ENCODE peak calls at places on chromosomes 4 and X, in eight cellular contexts. Q is HCT116, Y is IMR-90, P is SK-N-SH, C is A549, E is K562, F is GM12878, T is HepG2. X is an unnamed sample.

GRCh38 chrX:37912286-37912685 is 64.9 kb upstream of the DYNLT3 start:
- DNase-seq in E (no peak), P (no peak), C (no peak), Y (no peak), T (no peak), F (no peak), Q (no peak), X (no peak)

GRCh38 chr4:6491235-6491634 is 18.8 kb upstream of the PPP2R2C start:
- DNase-seq in F (no peak), E (no peak), T (no peak), P (no peak), C (no peak), Q (no peak), Y (no peak), X (no peak)

GRCh38 chr4:55549888-55550287 is 3.2 kb upstream of the CLOCK start:
- DNase-seq in E (no peak), T (no peak), Y (peak), Q (peak), F (no peak), P (no peak), C (no peak), X (no peak)

GRCh38 chrX:119222932-119223331 is 13.2 kb upstream of the PGRMC1 start:
- DNase-seq in Y (no peak), E (no peak), T (no peak), P (peak), C (no peak), F (no peak), Q (no peak), X (no peak)

GRCh38 chrX:13283968-13284914 is 35.6 kb downstream of the ATXN3L start:
- DNase-seq in E (no peak), F (no peak), P (no peak), Q (no peak), Y (peak), C (no peak), T (no peak), X (no peak)

GRCh38 chr4:158786155-158786581 is 17.3 kb downstream of the FNIP2 start:
- DNase-seq in T (no peak), Y (peak), E (no peak), P (no peak), C (no peak), F (no peak), Q (no peak), X (no peak)

GRCh38 chrX:93594780-93595179 is 78.6 kb downstream of the NAP1L3 start:
- DNase-seq in T (no peak), E (no peak), Y (no peak), F (no peak), P (no peak), Q (no peak), C (no peak), X (no peak)

GRCh38 chr4:122045533-122045932 is 93.7 kb upstream of the TRPC3 start:
- DNase-seq in P (peak), F (no peak), T (peak), E (no peak), Y (peak), Q (peak), C (no peak), X (no peak)

GRCh38 chr4:169723207-169723606 is 34.5 kb downstream of the HPF1 start:
- DNase-seq in T (peak), E (no peak), Q (no peak), C (no peak), F (no peak), Y (no peak), P (peak), X (no peak)

GRCh38 chr4:122798101-122798500 is 28.5 kb upstream of the FGF2 start:
- DNase-seq in E (peak), F (no peak), Y (peak), C (peak), Q (no peak), T (peak), P (peak), X (no peak)

GRCh38 chrX:30597258-30598012 is 19.9 kb upstream of the TASL start:
- DNase-seq in Y (no peak), E (no peak), Q (no peak), C (no peak), T (no peak), P (no peak), F (peak), X (no peak)

GRCh38 chrX:88990882-88991582 is 244.0 kb downstream of the CPXCR1 start:
- DNase-seq in T (no peak), P (no peak), E (no peak), C (no peak), F (no peak), Q (no peak), Y (no peak), X (no peak)

GRCh38 chr4:95537181-95537580 is 11.6 kb downstream of the UNC5C start:
- DNase-seq in P (no peak), Y (no peak), Q (no peak), E (no peak), T (no peak), C (no peak), F (no peak), X (no peak)

GRCh38 chrX:22135994-22136684 is 104.0 kb downstream of the PHEX start:
- DNase-seq in F (no peak), Y (peak), Q (peak), E (peak), C (peak), T (peak), P (peak), X (no peak)

GRCh38 chr4:91840359-91840758 is 463.4 kb upstream of the GRID2 start:
- DNase-seq in P (no peak), Y (no peak), Q (no peak), E (no peak), T (peak), C (no peak), F (no peak), X (no peak)

GRCh38 chrX:32985544-32985943 is 225.8 kb downstream of the DMD start:
- DNase-seq in C (no peak), Y (no peak), T (no peak), E (no peak), F (no peak), P (no peak), Q (no peak), X (no peak)

GRCh38 chr4:37799941-37800554 is 26.4 kb upstream of the PGM2 start:
- DNase-seq in C (no peak), P (no peak), F (no peak), Q (no peak), T (no peak), E (no peak), Y (peak), X (no peak)

GRCh38 chr4:122666527-122667245 is 45.8 kb upstream of the IL21 start:
- DNase-seq in Q (peak), T (no peak), P (no peak), E (no peak), Y (peak), C (peak), F (no peak), X (no peak)

GRCh38 chrX:38817004-38817703 is 15.9 kb downstream of the MID1IP1 start:
- DNase-seq in F (no peak), C (no peak), E (peak), Q (no peak), Y (peak), P (no peak), T (no peak), X (no peak)

GRCh38 chr4:13403326-13403725 is 80.8 kb downstream of the RAB28 start:
- DNase-seq in Y (no peak), E (no peak), P (no peak), Q (no peak), F (no peak), T (no peak), C (no peak), X (no peak)

GRCh38 chr4:48223633-48224295 is 45.9 kb downstream of the TEC start:
- DNase-seq in E (no peak), Y (peak), C (no peak), Q (peak), F (no peak), T (no peak), P (no peak), X (no peak)

GRCh38 chrX:49257074-49257790 is 7.3 kb downstream of the FOXP3 start:
- DNase-seq in E (no peak), T (no peak), P (no peak), Q (no peak), Y (no peak), C (no peak), F (no peak), X (no peak)

GRCh38 chr4:84235131-84235530 is 264.0 kb downstream of the NKX6-1 start:
- DNase-seq in E (no peak), Q (no peak), T (no peak), P (no peak), F (no peak), C (no peak), Y (no peak), X (no peak)

GRCh38 chr4:41155194-41155830 is 59.0 kb downstream of the APBB2 start:
- DNase-seq in P (no peak), E (no peak), Q (no peak), Y (peak), F (no peak), C (no peak), T (no peak), X (no peak)

GRCh38 chrX:153924149-153924861 is 1.8 kb downstream of the ARHGAP4 start:
- DNase-seq in Q (no peak), P (no peak), E (no peak), C (peak), T (peak), F (no peak), Y (peak), X (no peak)

GRCh38 chr4:6612961-6613675 is 27.4 kb upstream of the MRFAP1 start:
- DNase-seq in Q (no peak), E (peak), Y (no peak), P (no peak), F (no peak), C (no peak), T (no peak), X (no peak)

GRCh38 chr4:176478076-176478475 is 158.3 kb downstream of the SPCS3 start:
- DNase-seq in E (no peak), F (no peak), C (no peak), Y (peak), T (no peak), P (no peak), Q (no peak), X (no peak)

GRCh38 chr4:129062580-129062979 is 30.8 kb downstream of the SCLT1 start:
- DNase-seq in Y (no peak), F (no peak), E (no peak), Q (no peak), T (no peak), C (no peak), P (no peak), X (no peak)

GRCh38 chr4:29073571-29073970 is 1646.6 kb upstream of the PCDH7 start:
- DNase-seq in E (no peak), F (no peak), Q (no peak), P (no peak), T (no peak), Y (no peak), C (no peak), X (no peak)

GRCh38 chr4:73828945-73829344 is 7.5 kb upstream of the CXCL6 start:
- DNase-seq in E (no peak), T (no peak), F (no peak), P (no peak), Y (peak), C (no peak), Q (no peak), X (no peak)

GRCh38 chr4:139675651-139676050 is 10.0 kb downstream of the MGST2 start:
- DNase-seq in Y (no peak), F (no peak), C (no peak), E (no peak), Q (no peak), T (peak), P (no peak), X (no peak)

GRCh38 chr4:61896717-61897116 is 696.6 kb downstream of the ADGRL3 start:
- DNase-seq in E (no peak), T (no peak), P (peak), C (no peak), Y (no peak), Q (no peak), F (no peak), X (no peak)

GRCh38 chr4:9762823-9763475 is 18.5 kb upstream of the DRD5 start:
- DNase-seq in P (peak), F (peak), Y (peak), C (peak), E (peak), Q (peak), T (peak), X (peak)

GRCh38 chr4:99404595-99405287 is 30.4 kb downstream of the ADH7 start:
- DNase-seq in Y (peak), E (no peak), T (no peak), F (peak), Q (peak), P (no peak), C (no peak), X (no peak)

GRCh38 chrX:13467243-13467642 is 102.2 kb upstream of the EGFL6 start:
- DNase-seq in F (no peak), E (no peak), T (no peak), P (no peak), Q (no peak), Y (no peak), C (no peak), X (no peak)

GRCh38 chrX:38991656-38992558 is 190.6 kb downstream of the MID1IP1 start:
- DNase-seq in F (no peak), Q (no peak), P (no peak), C (no peak), T (no peak), Y (peak), E (no peak), X (no peak)

GRCh38 chrX:82961129-82961528 is 547.0 kb upstream of the POU3F4 start:
- DNase-seq in C (no peak), P (no peak), T (no peak), Y (no peak), F (no peak), E (no peak), Q (peak), X (no peak)

GRCh38 chr4:182809417-182810102 is 107.6 kb downstream of the DCTD start:
- DNase-seq in P (no peak), T (peak), Y (no peak), E (no peak), Q (peak), F (no peak), C (no peak), X (no peak)

GRCh38 chr4:42404001-42404400 is 6.7 kb downstream of the SHISA3 start:
- DNase-seq in F (no peak), E (no peak), Y (no peak), P (no peak), Q (no peak), C (peak), T (no peak), X (no peak)

DNA sequence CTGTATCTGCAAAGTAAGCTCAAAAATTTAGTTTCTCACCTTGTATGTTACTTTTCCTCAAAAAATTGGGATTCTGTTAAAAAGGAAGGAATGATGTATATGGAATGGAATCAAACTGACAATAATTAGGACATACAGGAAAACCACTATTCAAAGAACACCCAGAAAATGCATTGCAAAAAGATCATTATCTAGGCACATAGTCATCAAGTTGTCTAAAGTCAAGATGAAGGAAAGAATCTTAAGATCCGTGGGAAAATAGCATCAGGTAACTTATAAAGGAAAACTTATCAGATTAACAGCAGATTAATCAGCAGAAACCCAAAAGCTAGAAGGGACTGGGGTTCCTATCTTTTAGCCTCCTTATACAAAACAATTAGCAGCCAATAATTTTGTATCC is 23.1 kb upstream of the PLK4 start:
- DNase-seq in E (no peak), F (no peak), Y (no peak), P (no peak), T (no peak), Q (no peak), C (no peak), X (no peak)
- TF ChIP-seq RAD21 in E (no peak), F (no peak), Y (no peak), P (no peak), T (no peak), Q (no peak), C (no peak), X (no peak)

GRCh38 chrX:14932136-14932535 is 58.9 kb downstream of the MOSPD2 start:
- DNase-seq in Y (no peak), F (no peak), Q (no peak), E (no peak), C (no peak), P (no peak), T (no peak), X (no peak)
- TF ChIP-seq RAD21 in Y (no peak), F (no peak), Q (no peak), E (no peak), C (no peak), P (no peak), T (no peak), X (no peak)

GRCh38 chr4:8735236-8736082 is 136.2 kb downstream of the HMX1 start:
- DNase-seq in Q (no peak), P (no peak), T (no peak), E (no peak), F (no peak), C (no peak), Y (no peak), X (no peak)
- TF ChIP-seq RAD21 in Q (no peak), P (no peak), T (no peak), E (no peak), F (no peak), C (no peak), Y (no peak), X (no peak)

DNA sequence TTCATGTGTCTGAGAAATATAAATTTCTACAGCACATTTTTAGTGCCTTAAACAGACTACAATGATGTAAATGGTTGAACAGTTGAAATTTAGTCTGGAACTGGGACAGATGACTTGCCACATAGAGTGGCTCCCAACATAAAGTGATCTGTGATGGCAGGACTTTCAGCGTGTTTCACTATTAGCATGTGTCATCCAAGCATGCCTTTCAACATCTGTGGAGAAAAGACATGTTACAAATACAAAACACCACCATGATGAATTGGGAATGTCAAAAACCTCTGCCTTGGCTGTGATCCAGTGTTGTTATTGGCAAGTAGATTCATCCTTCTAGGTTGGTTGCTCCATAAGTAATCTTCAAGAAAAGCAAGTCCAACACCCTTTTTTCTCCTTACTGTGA is 348.7 kb downstream of the MAPK10 start:
- DNase-seq in F (no peak), T (no peak), E (no peak), P (no peak), Q (no peak), Y (peak), C (no peak), X (no peak)
- TF ChIP-seq RAD21 in F (no peak), T (no peak), E (no peak), P (no peak), Q (no peak), Y (no peak), C (no peak), X (no peak)

DNA sequence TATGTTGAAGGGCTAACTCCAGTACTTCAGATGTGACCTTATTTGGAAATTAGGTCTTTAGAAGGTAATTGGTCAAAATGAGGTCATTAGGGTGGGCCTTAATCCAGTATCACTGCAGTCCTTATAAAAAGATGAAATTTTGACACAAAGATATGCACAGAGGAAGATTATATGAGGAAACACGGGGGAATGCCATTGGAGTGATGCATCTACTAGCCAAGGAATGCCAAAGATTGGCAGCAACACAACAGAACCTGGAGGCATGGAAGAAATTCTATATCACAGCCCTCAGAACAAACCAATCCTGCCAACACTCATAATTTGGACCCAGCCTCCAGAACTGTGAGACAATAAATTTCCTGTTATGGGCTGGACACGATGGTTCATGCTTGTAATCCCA is 17.6 kb downstream of the TRIM61 start:
- DNase-seq in P (no peak), Q (no peak), T (no peak), E (no peak), C (no peak), F (no peak), Y (peak), X (no peak)
- TF ChIP-seq RAD21 in P (no peak), Q (no peak), T (no peak), E (no peak), C (no peak), F (no peak), Y (no peak), X (no peak)

GRCh38 chr4:2792711-2793577 is at the start of gene SH3BP2:
- DNase-seq in E (peak), F (no peak), T (peak), P (peak), C (peak), Q (peak), Y (peak), X (peak)
- TF ChIP-seq RAD21 in E (no peak), F (no peak), T (no peak), P (no peak), C (no peak), Q (no peak), Y (no peak), X (no peak)

GRCh38 chr4:152380919-152381318 is 155.0 kb downstream of the FBXW7 start:
- DNase-seq in C (no peak), Q (no peak), P (no peak), E (no peak), F (no peak), Y (no peak), T (no peak), X (no peak)

GRCh38 chr4:152380185-152380584 is 155.7 kb downstream of the FBXW7 start:
- DNase-seq in E (no peak), Q (no peak), T (no peak), Y (no peak), P (no peak), F (no peak), C (no peak), X (no peak)

GRCh38 chr4:152385551-152385950 is 150.3 kb downstream of the FBXW7 start:
- DNase-seq in F (no peak), Y (peak), T (no peak), P (peak), C (no peak), E (peak), Q (no peak), X (no peak)

DNA sequence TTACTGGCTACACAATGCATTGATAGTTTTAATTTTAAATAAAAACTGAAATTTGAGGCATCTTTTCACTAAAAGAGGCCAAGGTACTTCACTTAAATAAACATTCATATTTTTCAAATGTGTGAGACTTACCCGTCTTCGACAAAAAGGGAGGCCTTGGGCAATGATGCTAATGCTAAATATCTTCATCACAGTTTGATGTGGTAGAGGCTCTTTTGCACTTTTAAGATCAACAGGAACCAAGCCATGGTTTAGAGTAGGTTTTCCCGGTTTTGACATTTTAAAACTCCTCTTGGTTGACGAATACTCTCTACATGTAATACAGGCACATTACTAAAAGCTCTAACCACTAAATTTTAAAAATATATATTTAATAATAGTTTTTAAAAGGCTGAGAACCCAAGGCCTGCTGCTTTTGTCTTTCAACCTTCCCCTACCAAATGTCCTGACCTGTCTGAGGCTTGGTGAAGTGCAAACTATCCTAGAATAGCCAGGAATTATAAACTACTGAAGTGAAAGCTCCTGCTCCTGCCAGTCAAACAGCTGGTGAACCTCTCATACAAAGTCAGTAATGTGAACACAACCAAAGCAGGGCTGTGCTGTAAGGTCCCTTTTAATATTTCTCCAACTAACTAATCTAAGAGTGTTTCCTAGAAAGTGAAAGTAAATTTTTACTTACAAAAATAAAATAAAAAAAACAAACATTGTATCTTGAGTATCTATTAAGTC is 153.7 kb downstream of the FBXW7 start:
- DNase-seq in E (no peak), F (no peak), Y (peak), P (no peak), Q (no peak), T (no peak), C (no peak), X (no peak)
- TF ChIP-seq RAD21 in E (no peak), F (no peak), Y (no peak), P (no peak), Q (no peak), T (no peak), C (no peak), X (no peak)

X was measured in H1.